ENCODE peak calls at places on chromosomes 1 and 21, in five cellular contexts. A is stimulated activated CD4-positive, alpha-beta T cell treated with anti-CD3 and anti-CD28 coated beads, Interleukin-4, amount 100 ng/mL, for 1 hour; G is activated CD4-positive, alpha-beta T cell treated with anti-CD3 and anti-CD28 coated beads, Interleukin-2, amount 50 U/mL, for 1 hour; R is AG08396; E is gastrocnemius medialis. M is an unnamed sample.

GRCh38 chr1:63638471-63638870 is 45.3 kb downstream of the PGM1 start:
- DNase-seq in R (no peak), G (no peak), A (no peak), E (no peak), M (no peak)

GRCh38 chr1:12692967-12693782 is 22.7 kb upstream of the AADACL3 start:
- DNase-seq in A (no peak), R (no peak), G (no peak), E (peak), M (no peak)

GRCh38 chr1:235588916-235589515 is 60.6 kb downstream of the GNG4 start:
- DNase-seq in G (no peak), R (no peak), A (no peak), E (no peak), M (no peak)

GRCh38 chr1:156282143-156282478 is 514 bp downstream of the SMG5 start:
- DNase-seq in G (no peak), A (no peak), R (no peak), E (no peak), M (no peak)

GRCh38 chr1:31264790-31265386 is 25.2 kb upstream of the NKAIN1 start:
- DNase-seq in A (no peak), G (no peak), R (no peak), E (peak), M (no peak)

GRCh38 chr1:242629396-242629795 is 104.9 kb upstream of the PLD5 start:
- DNase-seq in R (no peak), G (no peak), A (no peak), E (no peak), M (no peak)

GRCh38 chr1:169091480-169091941 is 15.0 kb upstream of the ATP1B1 start:
- DNase-seq in R (no peak), E (peak), G (no peak), A (no peak), M (no peak)

GRCh38 chr1:8343464-8344001 is 25.6 kb downstream of the SLC45A1 start:
- DNase-seq in G (no peak), A (no peak), E (peak), R (peak), M (no peak)

GRCh38 chr1:18190598-18190997 is 83.0 kb downstream of the IGSF21 start:
- DNase-seq in R (no peak), G (no peak), E (no peak), A (no peak), M (no peak)

GRCh38 chr1:43044572-43045361 is 86.1 kb upstream of the SLC2A1 start:
- DNase-seq in G (no peak), E (no peak), R (no peak), A (no peak), M (no peak)

GRCh38 chr21:43312751-43313169 is 114.2 kb downstream of the SIK1 start:
- DNase-seq in R (no peak), A (no peak), G (no peak), E (no peak), M (no peak)

GRCh38 chr1:235168375-235168774 is 7.3 kb upstream of the RBM34 start:
- DNase-seq in A (no peak), G (no peak), E (no peak), R (no peak), M (no peak)

GRCh38 chr1:39694026-39694425 is 2.8 kb upstream of the HPCAL4 start:
- DNase-seq in G (no peak), R (no peak), E (peak), A (no peak), M (no peak)

GRCh38 chr1:244165701-244166100 is 114.6 kb downstream of the ZBTB18 start:
- DNase-seq in G (no peak), A (no peak), R (no peak), E (no peak), M (no peak)

GRCh38 chr1:155192346-155193274 is 15.1 kb downstream of the THBS3 start:
- DNase-seq in G (peak), A (peak), E (no peak), R (no peak), M (peak)

GRCh38 chr21:17795084-17796036 is 23.8 kb downstream of the C21orf91 start:
- DNase-seq in R (no peak), A (no peak), G (no peak), E (no peak), M (no peak)

GRCh38 chr21:44966135-44967081 is 26.6 kb downstream of the SLX9 start:
- DNase-seq in G (no peak), E (no peak), A (no peak), R (no peak), M (no peak)

GRCh38 chr1:77288275-77288674 is 6.5 kb downstream of the AK5 start:
- DNase-seq in A (no peak), G (no peak), R (no peak), E (no peak), M (no peak)

M was measured in central memory CD4-positive, alpha-beta T cell.